ENCODE peak calls at places on chromosomes 13 and 19, in four cellular contexts. One of them, this sample, is unnamed.

GRCh38 chr19:13441810-13442512 is 64.3 kb downstream of the CACNA1A start:
- DNase-seq in neuronal stem cell: peak
- DNase-seq in fibroblast of mammary gland: peak
- DNase-seq in iPS DF 6.9: no peak
- DNase-seq in this sample: no peak

GRCh38 chr13:44306401-44307192 is 67.0 kb upstream of the SERP2 start:
- DNase-seq in neuronal stem cell: peak
- DNase-seq in fibroblast of mammary gland: peak
- DNase-seq in iPS DF 6.9: no peak
- DNase-seq in this sample: peak

GRCh38 chr13:110643768-110644421 is 28.6 kb downstream of the NAXD start:
- DNase-seq in neuronal stem cell: no peak
- DNase-seq in fibroblast of mammary gland: no peak
- DNase-seq in iPS DF 6.9: no peak
- DNase-seq in this sample: no peak

GRCh38 chr13:91572944-91573535 is 174.6 kb downstream of the GPC5 start:
- DNase-seq in neuronal stem cell: no peak
- DNase-seq in fibroblast of mammary gland: no peak
- DNase-seq in iPS DF 6.9: no peak
- DNase-seq in this sample: no peak

GRCh38 chr13:109130093-109130835 is 500.9 kb downstream of the MYO16 start:
- DNase-seq in neuronal stem cell: no peak
- DNase-seq in fibroblast of mammary gland: no peak
- DNase-seq in iPS DF 6.9: no peak
- DNase-seq in this sample: no peak

GRCh38 chr13:106361621-106362020 is 173.8 kb downstream of the EFNB2 start:
- DNase-seq in neuronal stem cell: no peak
- DNase-seq in fibroblast of mammary gland: no peak
- DNase-seq in iPS DF 6.9: no peak
- DNase-seq in this sample: no peak

GRCh38 chr19:38395381-38396127 is 7.1 kb downstream of the SPRED3 start:
- DNase-seq in neuronal stem cell: no peak
- DNase-seq in fibroblast of mammary gland: no peak
- DNase-seq in iPS DF 6.9: no peak
- DNase-seq in this sample: peak

GRCh38 chr19:30006206-30006605 is 64.2 kb downstream of the URI1 start:
- DNase-seq in neuronal stem cell: no peak
- DNase-seq in fibroblast of mammary gland: no peak
- DNase-seq in iPS DF 6.9: no peak
- DNase-seq in this sample: no peak

GRCh38 chr13:102812616-102813287 is 13.8 kb downstream of the BIVM start:
- DNase-seq in neuronal stem cell: no peak
- DNase-seq in fibroblast of mammary gland: no peak
- DNase-seq in iPS DF 6.9: no peak
- DNase-seq in this sample: no peak

DNA sequence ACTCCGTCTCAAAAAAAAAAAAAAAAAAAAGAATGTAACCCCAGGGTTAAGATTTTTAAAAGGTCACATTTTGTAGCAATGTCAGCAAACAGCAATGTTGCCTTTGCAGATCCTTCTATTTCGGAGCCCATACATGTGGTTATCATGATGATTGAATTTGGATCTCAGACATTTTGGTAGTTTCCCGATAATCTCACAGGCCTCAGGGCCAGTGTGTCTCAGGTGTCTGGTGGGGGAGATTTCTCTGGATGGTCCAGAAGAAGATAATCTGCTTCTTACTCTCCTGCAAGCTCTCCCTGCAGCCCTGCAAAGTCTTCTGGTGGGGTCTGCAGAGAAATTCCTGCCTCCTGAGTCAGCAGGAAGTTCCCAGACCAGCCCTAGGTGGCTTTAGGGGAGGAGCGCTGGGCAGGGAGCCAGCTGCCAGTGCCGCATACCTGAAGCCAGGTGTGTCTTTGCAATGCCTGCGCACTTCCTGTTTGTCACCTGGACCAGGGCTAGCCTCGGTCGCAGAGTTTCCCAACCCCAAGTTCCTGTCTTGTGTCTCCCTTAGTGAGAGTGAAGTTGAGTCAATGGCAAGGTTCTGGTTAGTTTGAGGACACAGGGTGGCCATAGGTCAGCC is 1.4 kb downstream of the SH2D3A start:
- DNase-seq in neuronal stem cell: no peak
- DNase-seq in fibroblast of mammary gland: no peak
- DNase-seq in iPS DF 6.9: peak
- DNase-seq in this sample: peak
- H3K4me3 ChIP-seq in neuronal stem cell: no peak
- H3K4me3 ChIP-seq in fibroblast of mammary gland: no peak
- H3K4me3 ChIP-seq in iPS DF 6.9: peak
- H3K4me3 ChIP-seq in this sample: peak

GRCh38 chr19:40703029-40703755 is 12.7 kb upstream of the NUMBL start:
- DNase-seq in neuronal stem cell: no peak
- DNase-seq in fibroblast of mammary gland: no peak
- DNase-seq in iPS DF 6.9: no peak
- DNase-seq in this sample: no peak

GRCh38 chr19:40701758-40702157 is 11.3 kb upstream of the NUMBL start:
- DNase-seq in neuronal stem cell: no peak
- DNase-seq in fibroblast of mammary gland: no peak
- DNase-seq in iPS DF 6.9: no peak
- DNase-seq in this sample: no peak

GRCh38 chr19:40704491-40705361 is 12.0 kb downstream of the COQ8B start:
- DNase-seq in neuronal stem cell: no peak
- DNase-seq in fibroblast of mammary gland: no peak
- DNase-seq in iPS DF 6.9: no peak
- DNase-seq in this sample: no peak

GRCh38 chr19:40700083-40700482 is 9.6 kb upstream of the NUMBL start:
- DNase-seq in neuronal stem cell: no peak
- DNase-seq in fibroblast of mammary gland: no peak
- DNase-seq in iPS DF 6.9: no peak
- DNase-seq in this sample: no peak

DNA sequence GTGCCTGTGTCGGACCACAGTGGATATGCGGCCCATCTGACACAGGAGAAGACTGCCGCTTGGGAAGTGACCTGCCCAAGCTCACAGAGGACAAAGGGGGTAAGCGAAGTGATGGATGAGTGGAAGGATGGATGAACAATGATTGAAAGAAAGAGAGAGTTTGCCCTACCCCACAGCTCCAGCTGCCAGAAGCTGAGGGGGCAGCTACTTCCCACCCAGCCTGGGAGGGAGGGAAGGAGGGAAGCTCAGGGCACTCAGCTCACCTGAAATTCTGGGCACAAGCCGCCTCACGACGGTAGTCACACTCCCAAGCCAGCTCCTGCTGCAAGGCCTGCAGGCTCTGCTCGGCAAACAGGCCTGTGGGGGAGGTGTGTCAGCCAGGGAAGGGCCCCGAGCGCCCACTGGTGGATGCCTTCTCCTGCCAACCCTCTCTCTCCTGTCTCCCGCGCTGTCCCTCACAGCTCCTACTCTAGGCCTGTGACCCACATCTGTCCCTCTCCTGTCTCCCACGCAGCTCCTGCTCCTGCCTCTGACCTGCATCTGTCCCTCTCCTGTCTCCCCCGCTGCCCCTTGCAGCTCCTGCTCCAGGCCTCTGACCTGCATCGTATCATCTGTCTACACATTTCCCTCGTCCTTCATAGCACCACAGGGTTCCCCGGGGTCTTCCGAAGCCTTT is 12.0 kb upstream of the NUMBL start:
- DNase-seq in neuronal stem cell: no peak
- DNase-seq in fibroblast of mammary gland: no peak
- DNase-seq in iPS DF 6.9: no peak
- DNase-seq in this sample: no peak
- H3K4me3 ChIP-seq in neuronal stem cell: no peak
- H3K4me3 ChIP-seq in fibroblast of mammary gland: no peak
- H3K4me3 ChIP-seq in iPS DF 6.9: no peak
- H3K4me3 ChIP-seq in this sample: no peak

DNA sequence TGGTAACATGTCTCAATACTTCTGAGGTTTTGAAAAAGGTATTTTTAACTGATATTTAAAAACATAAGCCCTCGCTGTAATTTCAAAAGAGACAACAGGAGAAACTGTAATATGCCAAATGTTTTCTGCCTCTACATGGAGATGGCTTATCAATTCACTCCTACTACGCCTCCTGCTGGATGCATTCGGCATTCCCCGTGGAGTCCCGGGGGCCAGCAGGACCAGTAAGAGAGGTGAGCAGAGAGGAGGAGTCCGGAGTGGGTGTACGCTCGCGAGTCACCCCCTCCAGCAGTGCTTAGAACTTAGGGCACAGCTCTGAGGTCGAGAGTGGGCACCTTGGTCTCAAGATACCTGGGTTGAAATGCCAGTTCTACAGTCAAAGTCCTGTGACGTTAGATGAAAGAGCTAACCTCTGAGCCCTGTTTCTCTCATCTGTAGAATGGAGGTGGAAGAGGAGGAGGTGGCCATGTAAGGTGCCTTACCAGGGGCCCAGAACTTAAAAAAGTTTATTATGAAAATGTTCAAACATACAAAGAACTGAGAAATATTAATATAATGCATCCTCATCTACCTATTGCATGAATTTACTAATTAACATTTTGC is 110.2 kb downstream of the STK24 start:
- DNase-seq in neuronal stem cell: no peak
- DNase-seq in fibroblast of mammary gland: peak
- DNase-seq in iPS DF 6.9: no peak
- DNase-seq in this sample: peak
- H3K4me3 ChIP-seq in neuronal stem cell: no peak
- H3K4me3 ChIP-seq in fibroblast of mammary gland: no peak
- H3K4me3 ChIP-seq in iPS DF 6.9: no peak
- H3K4me3 ChIP-seq in this sample: no peak

GRCh38 chr13:73171242-73171641 is 112.4 kb downstream of the KLF5 start:
- DNase-seq in neuronal stem cell: no peak
- DNase-seq in fibroblast of mammary gland: no peak
- DNase-seq in iPS DF 6.9: no peak
- DNase-seq in this sample: no peak
- H3K4me3 ChIP-seq in neuronal stem cell: no peak
- H3K4me3 ChIP-seq in fibroblast of mammary gland: no peak
- H3K4me3 ChIP-seq in iPS DF 6.9: no peak
- H3K4me3 ChIP-seq in this sample: no peak

GRCh38 chr19:58356236-58356970 is 3.1 kb upstream of the A1BG start:
- DNase-seq in neuronal stem cell: no peak
- DNase-seq in fibroblast of mammary gland: peak
- DNase-seq in iPS DF 6.9: no peak
- DNase-seq in this sample: peak

GRCh38 chr19:58357798-58358145 is 4.5 kb upstream of the A1BG start:
- DNase-seq in neuronal stem cell: no peak
- DNase-seq in fibroblast of mammary gland: no peak
- DNase-seq in iPS DF 6.9: no peak
- DNase-seq in this sample: no peak

GRCh38 chr19:58355891-58356235 is 2.6 kb upstream of the A1BG start:
- DNase-seq in neuronal stem cell: no peak
- DNase-seq in fibroblast of mammary gland: no peak
- DNase-seq in iPS DF 6.9: no peak
- DNase-seq in this sample: no peak

GRCh38 chr19:58355215-58355796 is 2.0 kb upstream of the A1BG start:
- DNase-seq in neuronal stem cell: no peak
- DNase-seq in fibroblast of mammary gland: no peak
- DNase-seq in iPS DF 6.9: no peak
- DNase-seq in this sample: peak

DNA sequence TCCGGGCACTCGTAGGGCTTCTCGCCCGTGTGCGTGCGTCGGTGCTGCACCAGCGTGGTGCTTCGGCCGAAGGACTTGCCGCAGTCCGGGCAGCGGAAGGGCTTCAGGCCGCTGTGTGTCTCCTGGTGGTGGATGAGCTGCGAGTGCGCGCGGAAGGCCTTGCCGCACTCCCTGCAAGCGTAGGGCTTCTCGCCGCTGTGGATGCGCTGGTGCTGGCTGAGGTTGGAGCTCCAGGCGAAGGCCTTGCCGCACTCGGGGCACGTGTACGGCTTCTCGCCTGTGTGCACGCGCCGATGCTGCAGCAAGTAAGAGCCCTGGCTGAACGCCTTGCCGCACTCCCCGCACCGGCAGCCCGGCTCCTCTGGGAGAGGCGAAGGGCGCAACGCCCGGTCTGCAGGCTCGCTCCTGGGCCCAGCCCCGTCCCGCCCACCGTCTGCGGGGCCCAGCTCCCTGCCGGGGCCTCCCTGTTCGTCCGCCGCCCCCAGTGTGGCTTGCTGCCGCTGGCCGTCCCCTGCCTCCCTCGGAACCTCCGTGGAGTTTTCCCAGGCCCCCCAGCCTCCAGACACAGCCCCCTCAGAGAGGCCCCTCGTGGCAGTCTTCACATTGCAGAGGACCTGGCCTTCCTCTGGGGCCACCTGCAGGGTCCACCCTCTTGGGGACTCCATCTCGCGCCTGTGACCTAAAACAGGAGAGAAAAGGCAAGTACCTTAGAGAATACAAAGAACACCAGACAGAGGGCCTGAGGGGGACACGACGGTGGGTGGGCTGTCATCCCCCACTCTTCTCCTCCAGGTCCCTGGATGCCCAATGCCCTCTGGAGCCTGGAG is 3.9 kb upstream of the A1BG start:
- DNase-seq in neuronal stem cell: no peak
- DNase-seq in fibroblast of mammary gland: peak
- DNase-seq in iPS DF 6.9: no peak
- DNase-seq in this sample: peak
- H3K4me3 ChIP-seq in neuronal stem cell: no peak
- H3K4me3 ChIP-seq in fibroblast of mammary gland: no peak
- H3K4me3 ChIP-seq in iPS DF 6.9: no peak
- H3K4me3 ChIP-seq in this sample: peak

GRCh38 chr19:48637449-48637947 is 319 bp upstream of the DBP start:
- DNase-seq in neuronal stem cell: peak
- DNase-seq in fibroblast of mammary gland: peak
- DNase-seq in iPS DF 6.9: peak
- DNase-seq in this sample: peak

GRCh38 chr19:48641850-48642249 is 4.1 kb downstream of the CA11 start:
- DNase-seq in neuronal stem cell: no peak
- DNase-seq in fibroblast of mammary gland: no peak
- DNase-seq in iPS DF 6.9: no peak
- DNase-seq in this sample: no peak

GRCh38 chr19:48638831-48639381 is 1.7 kb upstream of the DBP start:
- DNase-seq in neuronal stem cell: no peak
- DNase-seq in fibroblast of mammary gland: no peak
- DNase-seq in iPS DF 6.9: no peak
- DNase-seq in this sample: peak

GRCh38 chr19:48637948-48638830 is 1.0 kb upstream of the DBP start:
- DNase-seq in neuronal stem cell: peak
- DNase-seq in fibroblast of mammary gland: peak
- DNase-seq in iPS DF 6.9: no peak
- DNase-seq in this sample: peak

GRCh38 chr19:48639483-48640375 is 2.5 kb upstream of the DBP start:
- DNase-seq in neuronal stem cell: no peak
- DNase-seq in fibroblast of mammary gland: no peak
- DNase-seq in iPS DF 6.9: no peak
- DNase-seq in this sample: peak
- H3K4me3 ChIP-seq in neuronal stem cell: no peak
- H3K4me3 ChIP-seq in fibroblast of mammary gland: no peak
- H3K4me3 ChIP-seq in iPS DF 6.9: no peak
- H3K4me3 ChIP-seq in this sample: no peak

DNA sequence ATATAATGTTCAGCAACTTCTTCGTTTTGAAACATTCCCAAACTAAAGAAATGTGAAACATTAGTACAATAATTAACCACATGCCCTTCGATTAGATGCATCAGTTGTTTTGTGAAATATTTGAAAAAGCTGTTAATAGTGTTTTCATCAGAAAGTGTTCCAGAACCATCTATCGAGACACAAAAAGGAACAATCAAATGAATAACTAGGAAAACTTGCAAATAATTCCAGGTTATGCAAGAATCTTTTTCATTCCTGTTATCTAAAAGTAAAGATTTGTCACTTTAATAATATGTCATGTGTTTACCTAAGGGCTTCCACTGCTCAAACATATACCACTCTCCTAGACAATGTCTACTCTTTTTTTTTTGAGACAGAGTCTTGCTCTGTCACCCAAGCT is 904.2 kb upstream of the MIR17HG start:
- DNase-seq in neuronal stem cell: no peak
- DNase-seq in fibroblast of mammary gland: no peak
- DNase-seq in iPS DF 6.9: no peak
- DNase-seq in this sample: no peak
- H3K4me3 ChIP-seq in neuronal stem cell: no peak
- H3K4me3 ChIP-seq in fibroblast of mammary gland: no peak
- H3K4me3 ChIP-seq in iPS DF 6.9: no peak
- H3K4me3 ChIP-seq in this sample: no peak